ENCODE peak calls at places on chromosomes 13 and 19, in five cellular contexts. G is NCI-H1436; Z is NCI-H526; Q is CD4-positive, alpha-beta T cell; P is stimulated activated CD4-positive, alpha-beta T cell treated with anti-CD3 and anti-CD28 coated beads, Interleukin-2, amount 100 ng/mL, for 24 hours. X is an unnamed sample.

GRCh38 chr13:33116321-33117010 is 100.2 kb downstream of the KL start:
- DNase-seq in G (no peak), Z (no peak), Q (no peak), P (no peak), X (no peak)

GRCh38 chr13:111005808-111006494 is 91.1 kb upstream of the ANKRD10 start:
- DNase-seq in G (no peak), Z (no peak), Q (no peak), P (no peak), X (no peak)

GRCh38 chr13:94641432-94641941 is 39.8 kb downstream of the GPR180 start:
- DNase-seq in G (no peak), Z (no peak), Q (no peak), P (no peak), X (no peak)

GRCh38 chr13:110777251-110777820 is 63.8 kb downstream of the ING1 start:
- DNase-seq in G (no peak), Z (no peak), Q (no peak), P (no peak), X (no peak)

GRCh38 chr13:32098275-32098674 is 66.7 kb downstream of the FRY start:
- DNase-seq in G (no peak), Z (no peak), Q (no peak), P (no peak), X (no peak)

GRCh38 chr13:29936051-29936813 is 85.8 kb upstream of the UBL3 start:
- DNase-seq in G (no peak), Z (no peak), Q (no peak), P (peak), X (no peak)

GRCh38 chr19:7456964-7457541 is 31.8 kb downstream of the PEX11G start:
- DNase-seq in G (no peak), Z (no peak), Q (no peak), P (peak), X (no peak)

GRCh38 chr13:97259787-97260641 is 37.9 kb downstream of the MBNL2 start:
- DNase-seq in G (no peak), Z (no peak), Q (no peak), P (no peak), X (no peak)

GRCh38 chr13:27147530-27148170 is 24.0 kb downstream of the USP12 start:
- DNase-seq in G (no peak), Z (no peak), Q (no peak), P (no peak), X (no peak)

GRCh38 chr19:46202872-46203860 is 26.4 kb upstream of the IGFL1 start:
- DNase-seq in G (no peak), Z (no peak), Q (no peak), P (no peak), X (no peak)

GRCh38 chr13:46382224-46382623 is 4.8 kb downstream of the RUBCNL start:
- DNase-seq in G (no peak), Z (no peak), Q (no peak), P (no peak), X (no peak)

GRCh38 chr19:12000152-12000981 is 35.1 kb downstream of the ZNF433 start:
- DNase-seq in G (no peak), Z (no peak), Q (no peak), P (peak), X (no peak)

GRCh38 chr13:50650936-50651638 is 192.4 kb downstream of the DLEU7 start:
- DNase-seq in G (no peak), Z (peak), Q (no peak), P (no peak), X (no peak)

GRCh38 chr19:17041994-17042393 is 15.4 kb upstream of the CPAMD8 start:
- DNase-seq in G (no peak), Z (no peak), Q (no peak), P (no peak), X (no peak)

GRCh38 chr13:83906240-83906820 is 24.1 kb upstream of the SLITRK1 start:
- DNase-seq in G (no peak), Z (no peak), Q (no peak), P (no peak), X (no peak)

GRCh38 chr13:45925151-45925550 is 73.6 kb upstream of the SIAH3 start:
- DNase-seq in G (no peak), Z (peak), Q (no peak), P (no peak), X (no peak)

GRCh38 chr13:45219938-45220375 is 19.1 kb upstream of the KCTD4 start:
- DNase-seq in G (no peak), Z (no peak), Q (no peak), P (no peak), X (no peak)

GRCh38 chr19:41584260-41584810 is 8.4 kb downstream of the CEACAM21 start:
- DNase-seq in G (no peak), Z (no peak), Q (no peak), P (no peak), X (no peak)

GRCh38 chr19:39430675-39431593 is 4.8 kb downstream of the RPS16 start:
- DNase-seq in G (no peak), Z (no peak), Q (no peak), P (peak), X (no peak)

GRCh38 chr13:91544723-91545122 is 146.3 kb downstream of the GPC5 start:
- DNase-seq in G (no peak), Z (peak), Q (no peak), P (no peak), X (no peak)

GRCh38 chr19:4967738-4968461 is 1.0 kb upstream of the KDM4B start:
- DNase-seq in G (no peak), Z (no peak), Q (no peak), P (no peak), X (no peak)

GRCh38 chr13:48437381-48437780 is 24.5 kb upstream of the LPAR6 start:
- DNase-seq in G (no peak), Z (no peak), Q (no peak), P (no peak), X (no peak)

GRCh38 chr13:67416047-67416925 is 186.2 kb upstream of the PCDH9 start:
- DNase-seq in G (no peak), Z (peak), Q (no peak), P (no peak), X (no peak)

GRCh38 chr19:24178207-24178606 is 91.2 kb downstream of the ZNF254 start:
- DNase-seq in G (no peak), Z (no peak), Q (no peak), P (no peak), X (no peak)

GRCh38 chr13:46211116-46211515 is 612 bp upstream of the LRRC63 start:
- DNase-seq in G (no peak), Z (peak), Q (no peak), P (peak), X (no peak)

GRCh38 chr19:18000981-18001836 is 6.8 kb upstream of the ARRDC2 start:
- DNase-seq in G (peak), Z (peak), Q (peak), P (peak), X (peak)

GRCh38 chr19:15372891-15373301 is 6.7 kb downstream of the AKAP8 start:
- DNase-seq in G (no peak), Z (no peak), Q (no peak), P (no peak), X (no peak)

GRCh38 chr13:46124967-46125933 is 20.4 kb upstream of the CPB2 start:
- DNase-seq in G (no peak), Z (no peak), Q (no peak), P (no peak), X (no peak)

X was measured in NCI-H2171.